ENCODE peak calls at places on chromosomes 5 and 9, in five cellular contexts. F is heart left ventricle, Q is aorta, L is right lobe of liver, X is HCT116. K is an unnamed sample.

GRCh38 chr5:132877466-132877865 is 4.0 kb downstream of the LEAP2 start:
- DNase-seq in F (no peak), Q (no peak), L (no peak), X (no peak), K (no peak)

GRCh38 chr5:71767661-71768060 is 48.6 kb downstream of the CARTPT start:
- DNase-seq in F (no peak), Q (no peak), L (no peak), X (no peak), K (no peak)

GRCh38 chr9:16207161-16207560 is 654.3 kb downstream of the CCDC171 start:
- DNase-seq in F (peak; percentile 66), Q (no peak), L (no peak), X (no peak), K (no peak)

GRCh38 chr9:24257726-24258125 is 288.0 kb downstream of the IZUMO3 start:
- DNase-seq in F (no peak), Q (no peak), L (no peak), X (no peak), K (no peak)

GRCh38 chr5:73451218-73452130 is 2.9 kb upstream of the FOXD1 start:
- DNase-seq in F (peak; percentile 60), Q (peak; percentile 92), L (peak; percentile 74), X (no peak), K (peak; percentile 92)

GRCh38 chr5:97534166-97534565 is 351.1 kb upstream of the RIOK2 start:
- DNase-seq in F (no peak), Q (no peak), L (no peak), X (peak; percentile 51), K (no peak)

GRCh38 chr5:154370730-154371334 is 75.0 kb upstream of the SAP30L start:
- DNase-seq in F (peak; percentile 65), Q (no peak), L (no peak), X (no peak), K (no peak)

GRCh38 chr5:88761269-88761880 is 121.6 kb downstream of the MEF2C start:
- DNase-seq in F (no peak), Q (no peak), L (no peak), X (no peak), K (no peak)

GRCh38 chr5:56481147-56481997 is 248.2 kb upstream of the ANKRD55 start:
- DNase-seq in F (peak; percentile 73), Q (peak; percentile 82), L (peak; percentile 60), X (no peak), K (peak; percentile 87)

GRCh38 chr5:153791339-153791738 is 247.4 kb downstream of the FAM114A2 start:
- DNase-seq in F (no peak), Q (no peak), L (no peak), X (no peak), K (no peak)

GRCh38 chr9:120452631-120453030 is 127.3 kb downstream of the CDK5RAP2 start:
- DNase-seq in F (no peak), Q (no peak), L (no peak), X (no peak), K (no peak)
- H3K36me3 ChIP-seq in F (peaks cover 41% of the 10 kb centered on the region), Q (peaks cover 8% of the 10 kb centered on the region), L (peaks cover 16% of the 10 kb centered on the region), X (peaks cover 8% of the 10 kb centered on the region), K (peaks cover 52% of the 10 kb centered on the region)

GRCh38 chr5:50975840-50976239 is 309.4 kb downstream of the PARP8 start:
- DNase-seq in F (no peak), Q (no peak), L (no peak), X (no peak), K (no peak)

GRCh38 chr5:50984628-50985027 is 318.2 kb downstream of the PARP8 start:
- DNase-seq in F (no peak), Q (no peak), L (no peak), X (no peak), K (no peak)

DNA sequence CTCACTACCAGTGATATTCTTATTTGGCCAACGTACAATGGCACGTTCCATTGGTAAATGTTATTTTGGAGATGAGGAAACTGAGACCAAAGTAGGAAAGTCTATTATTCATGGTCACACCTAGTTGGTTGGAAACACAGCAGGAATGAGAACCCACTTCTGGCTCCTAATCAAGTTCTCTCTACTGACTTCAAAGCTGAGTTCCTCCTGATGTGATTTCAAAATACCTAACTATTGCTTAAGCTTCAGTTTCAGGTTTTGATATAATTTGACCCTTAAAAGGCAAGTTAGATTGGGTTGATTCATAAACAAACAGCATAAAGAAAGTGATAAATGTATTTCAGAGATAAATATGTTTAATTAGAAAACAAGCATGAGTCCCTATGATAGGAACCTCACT is 312.5 kb downstream of the PARP8 start:
- DNase-seq in F (no peak), Q (no peak), L (no peak), X (no peak), K (no peak)
- H3K36me3 ChIP-seq in F (no peaks in the 10 kb centered on the region), Q (no peaks in the 10 kb centered on the region), L (no peaks in the 10 kb centered on the region), X (no peaks in the 10 kb centered on the region), K (no peaks in the 10 kb centered on the region)

GRCh38 chr5:37198842-37199241 is 50.3 kb downstream of the CPLANE1 start:
- DNase-seq in F (no peak), Q (no peak), L (no peak), X (no peak), K (no peak)

GRCh38 chr5:37197340-37198050 is 51.7 kb downstream of the CPLANE1 start:
- DNase-seq in F (no peak), Q (no peak), L (no peak), X (no peak), K (no peak)

DNA sequence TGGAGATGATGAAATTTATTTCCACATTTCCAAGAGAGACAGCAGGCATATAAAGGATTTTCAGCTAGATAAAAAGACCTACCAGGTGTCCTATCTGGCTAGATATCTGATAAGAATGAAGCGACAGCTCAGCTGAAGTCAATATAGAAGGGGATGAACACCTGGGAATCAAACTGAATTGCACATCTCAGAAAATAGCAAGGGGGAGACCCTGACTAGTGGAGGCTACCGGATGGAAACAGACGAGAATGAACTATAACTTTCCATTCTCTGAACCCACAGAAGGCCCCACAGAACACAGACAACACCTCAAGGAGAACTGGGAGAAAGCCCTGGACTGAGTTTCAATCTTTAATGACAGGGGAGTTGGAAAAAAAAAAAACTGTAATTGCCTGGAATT is 51.1 kb downstream of the CPLANE1 start:
- DNase-seq in F (no peak), Q (no peak), L (no peak), X (no peak), K (no peak)
- H3K36me3 ChIP-seq in F (peaks cover 27% of the 10 kb centered on the region), Q (peaks cover 6% of the 10 kb centered on the region), L (no peaks in the 10 kb centered on the region), X (no peaks in the 10 kb centered on the region), K (peaks cover 33% of the 10 kb centered on the region)

GRCh38 chr5:65548281-65548680 is 14.7 kb downstream of the CENPK start:
- DNase-seq in F (no peak), Q (no peak), L (no peak), X (no peak), K (no peak)
- H3K36me3 ChIP-seq in F (no peaks in the 10 kb centered on the region), Q (no peaks in the 10 kb centered on the region), L (no peaks in the 10 kb centered on the region), X (peaks cover 13% of the 10 kb centered on the region), K (no peaks in the 10 kb centered on the region)

GRCh38 chr9:128628471-128629048 is 28.1 kb downstream of the DYNC2I2 start:
- DNase-seq in F (peak; percentile 90), Q (peak; percentile 84), L (peak; percentile 92), X (no peak), K (peak; percentile 68)

GRCh38 chr9:128629852-128630545 is 26.6 kb downstream of the DYNC2I2 start:
- DNase-seq in F (no peak), Q (no peak), L (no peak), X (no peak), K (peak; percentile 61)

GRCh38 chr9:128627906-128628305 is 28.7 kb downstream of the DYNC2I2 start:
- DNase-seq in F (no peak), Q (peak; percentile 72), L (no peak), X (no peak), K (peak; percentile 56)

GRCh38 chr9:128627127-128627715 is 29.4 kb downstream of the DYNC2I2 start:
- DNase-seq in F (no peak), Q (peak; percentile 71), L (no peak), X (no peak), K (peak; percentile 68)

GRCh38 chr9:128629136-128629535 is 27.5 kb downstream of the DYNC2I2 start:
- DNase-seq in F (no peak), Q (no peak), L (no peak), X (no peak), K (peak; percentile 33)
- H3K36me3 ChIP-seq in F (peaks cover 100% of the 10 kb centered on the region), Q (peaks cover 25% of the 10 kb centered on the region), L (peaks cover 80% of the 10 kb centered on the region), X (peaks cover 45% of the 10 kb centered on the region), K (peaks cover 15% of the 10 kb centered on the region)

DNA sequence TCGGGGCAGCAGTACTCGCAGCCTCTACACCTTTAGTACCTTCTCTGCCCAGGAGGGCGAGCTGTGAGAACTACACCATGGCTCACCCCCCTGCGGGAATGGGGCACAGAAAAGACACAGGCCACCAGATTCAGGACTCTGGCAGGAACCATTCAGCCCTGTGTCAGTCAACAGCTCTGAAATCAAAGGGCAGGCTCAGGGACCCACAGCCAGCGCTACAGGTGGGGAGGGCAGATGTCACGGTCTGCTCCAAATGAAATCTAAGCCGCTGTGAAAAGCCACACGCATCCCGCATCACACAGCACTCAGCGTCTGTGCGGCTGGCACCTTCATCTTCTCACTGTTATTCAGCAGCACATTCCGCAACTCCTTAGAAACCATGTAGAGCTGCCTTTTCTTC is 27.9 kb downstream of the NSUN2 start:
- DNase-seq in F (no peak), Q (no peak), L (no peak), X (no peak), K (no peak)
- H3K36me3 ChIP-seq in F (peaks cover 95% of the 10 kb centered on the region), Q (peaks cover 13% of the 10 kb centered on the region), L (peaks cover 70% of the 10 kb centered on the region), X (peaks cover 79% of the 10 kb centered on the region), K (peaks cover 100% of the 10 kb centered on the region)

DNA sequence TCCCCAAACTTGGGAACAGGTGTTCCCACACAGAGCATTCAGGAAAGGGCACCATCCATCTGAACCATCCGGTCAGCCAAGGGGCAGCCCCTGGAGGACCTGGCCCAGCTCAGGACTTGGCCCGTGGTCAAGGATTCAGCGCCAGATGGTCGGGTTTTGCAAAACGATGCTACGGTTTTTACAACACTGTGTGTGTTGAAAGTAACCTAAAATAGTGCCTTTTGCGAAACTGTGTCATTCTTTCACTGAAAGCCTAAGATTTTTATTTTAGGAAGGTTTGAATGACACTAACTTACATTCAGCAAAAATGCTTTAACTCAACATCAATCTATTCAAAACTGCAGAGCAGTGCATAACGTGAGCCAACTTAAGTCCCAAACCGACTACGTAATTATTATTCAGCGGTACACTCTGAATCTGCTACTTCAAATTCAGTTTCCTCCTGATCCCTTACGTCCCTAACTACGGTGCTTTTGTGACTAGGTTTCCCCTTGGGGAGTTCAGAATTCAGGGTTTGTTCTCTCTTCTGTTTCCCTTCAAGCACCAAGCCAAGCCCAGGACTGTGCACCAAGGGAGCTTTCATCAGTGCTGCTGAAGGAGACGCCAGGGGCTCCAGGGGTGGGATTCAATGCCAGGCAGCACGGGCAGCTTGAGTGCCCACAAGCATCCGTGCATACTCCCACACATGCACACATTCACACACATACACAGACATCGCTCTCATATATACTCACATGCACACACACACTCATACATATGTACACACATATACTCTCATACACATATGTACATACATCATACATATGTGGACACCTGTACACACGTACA is 25.8 kb downstream of the LPCAT1 start:
- DNase-seq in F (no peak), Q (no peak), L (no peak), X (no peak), K (no peak)
- H3K36me3 ChIP-seq in F (peaks cover 15% of the 10 kb centered on the region), Q (no peaks in the 10 kb centered on the region), L (no peaks in the 10 kb centered on the region), X (peaks cover 22% of the 10 kb centered on the region), K (peaks cover 16% of the 10 kb centered on the region)

GRCh38 chr9:122822056-122822455 is 6.3 kb downstream of the PDCL start:
- DNase-seq in F (no peak), Q (no peak), L (no peak), X (no peak), K (no peak)
- H3K36me3 ChIP-seq in F (peaks cover 40% of the 10 kb centered on the region), Q (peaks cover 4% of the 10 kb centered on the region), L (peaks cover 43% of the 10 kb centered on the region), X (peaks cover 19% of the 10 kb centered on the region), K (no peaks in the 10 kb centered on the region)